ENCODE peak calls at places on chromosomes 13 and 19, in seven cellular contexts. One of them, this sample, is unnamed.

GRCh38 chr13:71864094-71864980 is 2.7 kb downstream of the DACH1 start:
- DNase-seq in GM06990: no peak
- DNase-seq in colonic mucosa: peak
- DNase-seq in kidney: peak
- DNase-seq in heart left ventricle: peak
- DNase-seq in PC-3: no peak
- DNase-seq in GM12878: no peak
- DNase-seq in this sample: peak

GRCh38 chr13:48624858-48625257 is 28.9 kb upstream of the CYSLTR2 start:
- DNase-seq in kidney: no peak
- DNase-seq in colonic mucosa: no peak
- DNase-seq in heart left ventricle: no peak
- DNase-seq in PC-3: no peak
- DNase-seq in GM06990: no peak
- DNase-seq in GM12878: no peak
- DNase-seq in this sample: peak

GRCh38 chr13:20702945-20703784 is at the start of gene IL17D:
- DNase-seq in kidney: peak
- DNase-seq in heart left ventricle: no peak
- DNase-seq in colonic mucosa: peak
- DNase-seq in PC-3: no peak
- DNase-seq in GM06990: peak
- DNase-seq in GM12878: no peak
- DNase-seq in this sample: no peak

GRCh38 chr13:100521912-100522490 is 66.6 kb downstream of the GGACT start:
- DNase-seq in kidney: no peak
- DNase-seq in colonic mucosa: no peak
- DNase-seq in PC-3: no peak
- DNase-seq in GM12878: no peak
- DNase-seq in heart left ventricle: no peak
- DNase-seq in GM06990: no peak
- DNase-seq in this sample: no peak

GRCh38 chr19:4019578-4019977 is 12.0 kb downstream of the PIAS4 start:
- DNase-seq in kidney: peak
- DNase-seq in GM06990: no peak
- DNase-seq in heart left ventricle: no peak
- DNase-seq in colonic mucosa: no peak
- DNase-seq in PC-3: no peak
- DNase-seq in GM12878: no peak
- DNase-seq in this sample: no peak

GRCh38 chr19:6632002-6632621 is 37.8 kb downstream of the TNFSF14 start:
- DNase-seq in GM12878: peak
- DNase-seq in colonic mucosa: peak
- DNase-seq in PC-3: peak
- DNase-seq in heart left ventricle: peak
- DNase-seq in GM06990: peak
- DNase-seq in kidney: no peak
- DNase-seq in this sample: peak

GRCh38 chr19:4042731-4043082 is 24.0 kb downstream of the ZBTB7A start:
- DNase-seq in kidney: peak
- DNase-seq in GM06990: peak
- DNase-seq in heart left ventricle: no peak
- DNase-seq in colonic mucosa: peak
- DNase-seq in PC-3: peak
- DNase-seq in GM12878: no peak
- DNase-seq in this sample: no peak

GRCh38 chr13:112995395-112996091 is 26.5 kb downstream of the MCF2L start:
- DNase-seq in colonic mucosa: peak
- DNase-seq in heart left ventricle: no peak
- DNase-seq in GM12878: no peak
- DNase-seq in PC-3: no peak
- DNase-seq in GM06990: no peak
- DNase-seq in kidney: no peak
- DNase-seq in this sample: no peak

GRCh38 chr13:50809133-50810090 is 34.1 kb downstream of the DLEU7 start:
- DNase-seq in colonic mucosa: no peak
- DNase-seq in GM12878: no peak
- DNase-seq in kidney: no peak
- DNase-seq in heart left ventricle: no peak
- DNase-seq in GM06990: no peak
- DNase-seq in PC-3: no peak
- DNase-seq in this sample: no peak

GRCh38 chr13:40116008-40116407 is 460.5 kb downstream of the COG6 start:
- DNase-seq in colonic mucosa: peak
- DNase-seq in PC-3: peak
- DNase-seq in GM06990: no peak
- DNase-seq in kidney: no peak
- DNase-seq in GM12878: peak
- DNase-seq in heart left ventricle: peak
- DNase-seq in this sample: peak

GRCh38 chr13:108269601-108270328 is at the start of gene TNFSF13B:
- DNase-seq in kidney: peak
- DNase-seq in PC-3: no peak
- DNase-seq in GM12878: peak
- DNase-seq in heart left ventricle: peak
- DNase-seq in GM06990: peak
- DNase-seq in colonic mucosa: peak
- DNase-seq in this sample: peak

GRCh38 chr13:37640499-37640898 is 41.9 kb upstream of the POSTN start:
- DNase-seq in PC-3: peak
- DNase-seq in GM06990: no peak
- DNase-seq in heart left ventricle: no peak
- DNase-seq in GM12878: no peak
- DNase-seq in kidney: no peak
- DNase-seq in colonic mucosa: no peak
- DNase-seq in this sample: peak

GRCh38 chr13:103255587-103256301 is 189.5 kb upstream of the SLC10A2 start:
- DNase-seq in heart left ventricle: no peak
- DNase-seq in GM12878: no peak
- DNase-seq in kidney: no peak
- DNase-seq in GM06990: no peak
- DNase-seq in colonic mucosa: no peak
- DNase-seq in PC-3: peak
- DNase-seq in this sample: no peak

GRCh38 chr19:35478794-35479193 is 11.5 kb downstream of the KRTDAP start:
- DNase-seq in GM06990: no peak
- DNase-seq in PC-3: no peak
- DNase-seq in colonic mucosa: no peak
- DNase-seq in kidney: no peak
- DNase-seq in GM12878: no peak
- DNase-seq in heart left ventricle: no peak
- DNase-seq in this sample: no peak

GRCh38 chr13:98273824-98274786 is 97.0 kb upstream of the RNF113B start:
- DNase-seq in GM06990: no peak
- DNase-seq in GM12878: no peak
- DNase-seq in heart left ventricle: no peak
- DNase-seq in PC-3: no peak
- DNase-seq in colonic mucosa: no peak
- DNase-seq in kidney: no peak
- DNase-seq in this sample: no peak

GRCh38 chr13:44857736-44858135 is 131.5 kb downstream of the NUFIP1 start:
- DNase-seq in GM06990: no peak
- DNase-seq in kidney: no peak
- DNase-seq in colonic mucosa: no peak
- DNase-seq in heart left ventricle: no peak
- DNase-seq in PC-3: no peak
- DNase-seq in GM12878: no peak
- DNase-seq in this sample: no peak

GRCh38 chr13:63517376-63517775 is 2101.7 kb upstream of the PCDH20 start:
- DNase-seq in colonic mucosa: no peak
- DNase-seq in heart left ventricle: no peak
- DNase-seq in GM06990: no peak
- DNase-seq in PC-3: no peak
- DNase-seq in GM12878: no peak
- DNase-seq in kidney: no peak
- DNase-seq in this sample: no peak

GRCh38 chr19:24065865-24066604 is 21.0 kb upstream of the ZNF254 start:
- DNase-seq in colonic mucosa: no peak
- DNase-seq in GM06990: no peak
- DNase-seq in PC-3: no peak
- DNase-seq in heart left ventricle: no peak
- DNase-seq in GM12878: no peak
- DNase-seq in kidney: no peak
- DNase-seq in this sample: no peak

GRCh38 chr13:41008349-41008980 is 10.7 kb downstream of the ELF1 start:
- DNase-seq in GM06990: peak
- DNase-seq in colonic mucosa: no peak
- DNase-seq in heart left ventricle: no peak
- DNase-seq in GM12878: no peak
- DNase-seq in kidney: no peak
- DNase-seq in PC-3: peak
- DNase-seq in this sample: peak

GRCh38 chr13:114049626-114050101 is 75.8 kb upstream of the C13orf46 start:
- DNase-seq in PC-3: no peak
- DNase-seq in colonic mucosa: no peak
- DNase-seq in heart left ventricle: no peak
- DNase-seq in GM06990: no peak
- DNase-seq in GM12878: no peak
- DNase-seq in kidney: peak
- DNase-seq in this sample: no peak

GRCh38 chr19:29962777-29963176 is 20.7 kb downstream of the URI1 start:
- DNase-seq in GM06990: no peak
- DNase-seq in PC-3: no peak
- DNase-seq in GM12878: no peak
- DNase-seq in heart left ventricle: no peak
- DNase-seq in colonic mucosa: no peak
- DNase-seq in kidney: no peak
- DNase-seq in this sample: no peak

GRCh38 chr19:8578642-8579265 is 1.5 kb upstream of the MYO1F start:
- DNase-seq in GM12878: no peak
- DNase-seq in kidney: peak
- DNase-seq in GM06990: peak
- DNase-seq in heart left ventricle: peak
- DNase-seq in colonic mucosa: peak
- DNase-seq in PC-3: peak
- DNase-seq in this sample: peak
- H3K4me3 ChIP-seq in GM12878: no peak
- H3K4me3 ChIP-seq in kidney: no peak
- H3K4me3 ChIP-seq in GM06990: no peak
- H3K4me3 ChIP-seq in heart left ventricle: no peak
- H3K4me3 ChIP-seq in colonic mucosa: no peak
- H3K4me3 ChIP-seq in PC-3: no peak
- H3K4me3 ChIP-seq in this sample: no peak

GRCh38 chr19:19226204-19226603 is 14.4 kb downstream of the NCAN start:
- DNase-seq in GM12878: no peak
- DNase-seq in PC-3: no peak
- DNase-seq in heart left ventricle: no peak
- DNase-seq in GM06990: no peak
- DNase-seq in kidney: no peak
- DNase-seq in colonic mucosa: no peak
- DNase-seq in this sample: no peak

GRCh38 chr19:19223636-19224035 is 11.9 kb downstream of the NCAN start:
- DNase-seq in GM12878: no peak
- DNase-seq in colonic mucosa: no peak
- DNase-seq in heart left ventricle: no peak
- DNase-seq in PC-3: no peak
- DNase-seq in kidney: no peak
- DNase-seq in GM06990: no peak
- DNase-seq in this sample: no peak

GRCh38 chr19:19224852-19225494 is 13.2 kb downstream of the NCAN start:
- DNase-seq in GM06990: peak
- DNase-seq in heart left ventricle: peak
- DNase-seq in kidney: peak
- DNase-seq in PC-3: peak
- DNase-seq in GM12878: no peak
- DNase-seq in colonic mucosa: peak
- DNase-seq in this sample: peak

GRCh38 chr19:19223060-19223459 is 11.3 kb downstream of the NCAN start:
- DNase-seq in PC-3: no peak
- DNase-seq in heart left ventricle: no peak
- DNase-seq in GM12878: no peak
- DNase-seq in colonic mucosa: no peak
- DNase-seq in kidney: no peak
- DNase-seq in GM06990: no peak
- DNase-seq in this sample: no peak

DNA sequence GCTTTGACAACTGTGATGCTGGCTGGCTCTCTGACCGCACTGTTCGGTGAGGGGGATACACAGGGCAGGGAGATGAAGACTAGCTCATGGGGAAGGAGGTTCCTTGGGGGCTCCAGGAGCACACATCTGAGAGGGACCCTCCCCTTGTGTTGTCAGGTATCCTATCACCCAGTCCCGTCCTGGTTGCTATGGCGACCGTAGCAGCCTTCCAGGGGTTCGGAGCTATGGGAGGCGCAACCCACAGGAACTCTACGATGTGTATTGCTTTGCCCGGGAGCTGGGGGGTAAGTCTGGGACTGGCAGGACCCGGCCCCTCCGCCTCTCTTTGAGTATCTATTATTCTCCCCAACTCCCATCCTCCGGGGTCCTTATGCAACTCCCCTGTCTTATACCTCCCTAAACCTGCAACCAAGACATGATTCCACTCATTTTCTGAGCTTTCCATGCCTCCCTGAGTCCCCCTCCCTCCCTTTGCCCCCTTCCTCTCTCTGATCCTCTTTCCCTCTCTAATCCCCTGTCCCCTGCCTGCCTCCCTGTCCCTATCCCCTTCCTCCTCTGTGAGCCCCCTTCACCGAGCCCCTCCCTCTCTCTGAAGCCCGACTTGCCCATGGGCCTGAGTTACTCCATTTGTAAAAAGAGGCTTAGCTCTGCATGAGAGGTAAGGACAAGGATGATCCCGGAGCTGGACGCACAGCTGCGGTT is 12.5 kb downstream of the NCAN start:
- DNase-seq in colonic mucosa: no peak
- DNase-seq in PC-3: no peak
- DNase-seq in GM12878: no peak
- DNase-seq in kidney: no peak
- DNase-seq in heart left ventricle: no peak
- DNase-seq in GM06990: no peak
- DNase-seq in this sample: no peak
- H3K4me3 ChIP-seq in colonic mucosa: peak
- H3K4me3 ChIP-seq in PC-3: peak
- H3K4me3 ChIP-seq in GM12878: no peak
- H3K4me3 ChIP-seq in kidney: no peak
- H3K4me3 ChIP-seq in heart left ventricle: peak
- H3K4me3 ChIP-seq in GM06990: no peak
- H3K4me3 ChIP-seq in this sample: no peak

GRCh38 chr19:719081-719512 is 10.4 kb downstream of the PALM start:
- DNase-seq in kidney: peak
- DNase-seq in GM12878: no peak
- DNase-seq in GM06990: no peak
- DNase-seq in colonic mucosa: no peak
- DNase-seq in PC-3: no peak
- DNase-seq in heart left ventricle: no peak
- DNase-seq in this sample: no peak
- H3K4me3 ChIP-seq in kidney: no peak
- H3K4me3 ChIP-seq in GM12878: no peak
- H3K4me3 ChIP-seq in GM06990: no peak
- H3K4me3 ChIP-seq in colonic mucosa: no peak
- H3K4me3 ChIP-seq in PC-3: no peak
- H3K4me3 ChIP-seq in heart left ventricle: peak
- H3K4me3 ChIP-seq in this sample: no peak

DNA sequence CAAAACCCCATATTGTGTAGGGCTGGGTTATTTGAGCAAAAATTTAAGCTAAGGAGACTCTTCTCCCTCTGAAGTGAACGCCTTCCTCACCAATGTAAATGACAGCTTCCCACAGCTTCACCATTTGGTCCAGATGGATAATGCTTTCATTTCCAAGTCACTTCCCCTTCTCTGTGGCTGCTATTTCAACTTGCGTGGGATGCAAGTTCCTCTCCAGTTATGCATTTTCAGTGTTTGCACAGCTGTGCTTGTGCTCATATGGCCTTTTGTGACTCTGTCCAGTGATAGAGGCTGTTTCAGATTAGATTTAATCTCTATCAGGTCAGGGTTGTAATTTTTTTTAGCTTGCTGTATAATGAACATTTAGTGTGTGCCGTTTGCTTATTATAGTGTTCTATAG is 86.4 kb downstream of the TNFRSF19 start:
- DNase-seq in kidney: no peak
- DNase-seq in heart left ventricle: peak
- DNase-seq in colonic mucosa: no peak
- DNase-seq in PC-3: no peak
- DNase-seq in GM06990: peak
- DNase-seq in GM12878: no peak
- DNase-seq in this sample: peak
- H3K4me3 ChIP-seq in kidney: no peak
- H3K4me3 ChIP-seq in heart left ventricle: no peak
- H3K4me3 ChIP-seq in colonic mucosa: no peak
- H3K4me3 ChIP-seq in PC-3: no peak
- H3K4me3 ChIP-seq in GM06990: no peak
- H3K4me3 ChIP-seq in GM12878: no peak
- H3K4me3 ChIP-seq in this sample: no peak

This sample was measured in brain microvascular endothelial cell.